ENCODE peak calls at places on chromosomes 4 and X, in ten cellular contexts. B, X, M, O, F, G, J, H, K and L are unnamed samples.

GRCh38 chr4:157128395-157128794 is 52.4 kb downstream of the GLRB start:
- DNase-seq in X (peak; percentile 12), K (no peak), F (no peak), H (no peak), J (peak; percentile 16), B (no peak), G (peak; percentile 4), O (no peak), M (peak; percentile 15), L (no peak)

GRCh38 chr4:142656178-142656577 is 189.9 kb downstream of the INPP4B start:
- DNase-seq in O (peak; percentile 39), B (no peak), X (no peak), K (no peak), G (peak; percentile 54), M (peak; percentile 13), H (no peak), F (no peak), J (no peak), L (no peak)

GRCh38 chr4:86653237-86653865 is 59.2 kb downstream of the PTPN13 start:
- DNase-seq in F (no peak), O (no peak), J (no peak), X (no peak), B (no peak), M (peak; percentile 6), G (peak; percentile 72), H (peak; percentile 8), K (no peak), L (no peak)

GRCh38 chr4:158553364-158553763 is 31.7 kb downstream of the RXFP1 start:
- DNase-seq in G (no peak), X (no peak), B (no peak), K (no peak), H (no peak), J (no peak), O (no peak), M (no peak), F (no peak), L (no peak)

GRCh38 chr4:23322732-23323131 is 567.1 kb downstream of the PPARGC1A start:
- DNase-seq in O (no peak), X (no peak), K (no peak), H (no peak), J (no peak), G (no peak), F (no peak), B (no peak), M (no peak), L (no peak)

GRCh38 chr4:5708829-5709680 is 696 bp upstream of the EVC2 start:
- DNase-seq in X (no peak), H (no peak), K (no peak), G (peak; percentile 36), O (peak; percentile 50), F (no peak), M (no peak), J (no peak), B (no peak), L (no peak)

GRCh38 chr4:112813790-112814189 is 176.8 kb downstream of the LARP7 start:
- DNase-seq in J (no peak), G (no peak), M (no peak), B (no peak), F (no peak), K (no peak), X (no peak), H (no peak), O (no peak), L (no peak)

GRCh38 chr4:138898282-138898681 is 117.3 kb upstream of the NOCT start:
- DNase-seq in M (no peak), B (no peak), G (no peak), K (no peak), O (no peak), J (no peak), H (no peak), F (no peak), X (no peak), L (no peak)

GRCh38 chrX:119826399-119826959 is 26.3 kb downstream of the UPF3B start:
- DNase-seq in F (no peak), B (no peak), H (no peak), O (no peak), X (peak; percentile 23), K (no peak), M (no peak), J (no peak), G (peak; percentile 5), L (no peak)

GRCh38 chrX:71615954-71616353 is 2.4 kb downstream of the CXCR3 start:
- DNase-seq in X (no peak), K (no peak), F (no peak), O (no peak), M (no peak), H (no peak), G (no peak), J (no peak), B (no peak), L (no peak)

DNA sequence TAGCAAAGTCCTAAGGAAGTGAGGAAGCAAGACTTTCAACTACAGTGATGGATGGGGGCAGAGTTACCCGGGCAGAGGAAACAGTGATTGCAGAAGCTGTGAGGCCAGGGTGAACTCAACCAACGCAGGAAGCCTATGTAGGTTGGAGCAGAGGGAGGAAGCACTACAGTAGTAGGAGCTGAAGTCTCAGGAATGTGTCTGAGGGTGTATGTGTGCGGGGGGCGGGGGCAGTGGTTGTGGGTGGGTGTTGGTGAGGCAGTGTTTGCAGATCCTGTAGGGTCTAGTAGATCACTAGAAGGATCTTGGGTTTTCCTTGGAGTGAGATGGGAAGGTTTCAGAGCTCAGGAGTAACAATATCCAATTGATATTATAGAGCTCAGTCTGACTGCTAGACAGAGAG is 9.9 kb upstream of the MID1 start:
- DNase-seq in X (no peak), K (no peak), G (no peak), J (no peak), F (no peak), B (no peak), M (no peak), O (no peak), H (no peak), L (no peak)
- H3K27ac ChIP-seq in X (no peak overlapping the region), K (no peak overlapping the region), G (no peak overlapping the region), J (no peak overlapping the region), F (no peak overlapping the region), B (no peak overlapping the region), M (peak overlapping the region; percentile 94), O (no peak overlapping the region), H (no peak overlapping the region), L (no peak overlapping the region)

GRCh38 chrX:118742176-118742575 is 14.8 kb downstream of the IL13RA1 start:
- DNase-seq in X (no peak), M (no peak), G (peak; percentile 12), J (no peak), F (no peak), H (no peak), B (no peak), K (no peak), O (no peak), L (no peak)

GRCh38 chrX:118734909-118735308 is 7.5 kb downstream of the IL13RA1 start:
- DNase-seq in K (no peak), M (no peak), B (no peak), G (no peak), X (no peak), O (no peak), H (no peak), F (no peak), J (no peak), L (no peak)

GRCh38 chrX:118740276-118740889 is 13.0 kb downstream of the IL13RA1 start:
- DNase-seq in X (no peak), K (no peak), B (no peak), O (no peak), G (no peak), M (no peak), H (no peak), F (no peak), J (no peak), L (no peak)

GRCh38 chrX:118736394-118737010 is 9.1 kb downstream of the IL13RA1 start:
- DNase-seq in X (no peak), H (no peak), M (no peak), B (no peak), K (no peak), J (no peak), F (no peak), G (no peak), O (no peak), L (no peak)

DNA sequence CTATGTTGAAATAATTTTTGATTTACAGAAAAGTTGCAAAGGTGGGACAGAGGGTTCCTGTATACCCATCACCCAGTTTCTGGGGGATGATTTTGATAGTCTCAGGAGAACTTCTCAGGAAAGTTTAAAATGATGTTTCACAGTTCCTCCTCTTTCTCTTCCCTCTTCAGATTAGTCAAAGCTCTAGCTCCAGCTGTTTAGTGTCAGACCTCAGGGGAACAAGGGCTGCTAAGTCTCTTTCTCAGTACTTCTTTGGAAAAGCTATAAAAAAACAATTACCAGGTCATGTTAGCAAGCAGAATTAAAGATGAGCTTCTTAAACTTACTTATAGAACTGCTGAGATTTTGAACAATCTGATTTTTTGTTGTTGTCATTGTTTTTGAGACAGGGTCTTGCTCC is 12.2 kb downstream of the IL13RA1 start:
- DNase-seq in F (no peak), X (no peak), O (no peak), H (no peak), B (no peak), G (no peak), M (no peak), K (no peak), J (no peak), L (no peak)
- H3K27ac ChIP-seq in F (no peak overlapping the region), X (no peak overlapping the region), O (no peak overlapping the region), H (peak overlapping the region; percentile 48), B (no peak overlapping the region), G (no peak overlapping the region), M (no peak overlapping the region), K (no peak overlapping the region), J (no peak overlapping the region), L (peak overlapping the region; percentile 36)

DNA sequence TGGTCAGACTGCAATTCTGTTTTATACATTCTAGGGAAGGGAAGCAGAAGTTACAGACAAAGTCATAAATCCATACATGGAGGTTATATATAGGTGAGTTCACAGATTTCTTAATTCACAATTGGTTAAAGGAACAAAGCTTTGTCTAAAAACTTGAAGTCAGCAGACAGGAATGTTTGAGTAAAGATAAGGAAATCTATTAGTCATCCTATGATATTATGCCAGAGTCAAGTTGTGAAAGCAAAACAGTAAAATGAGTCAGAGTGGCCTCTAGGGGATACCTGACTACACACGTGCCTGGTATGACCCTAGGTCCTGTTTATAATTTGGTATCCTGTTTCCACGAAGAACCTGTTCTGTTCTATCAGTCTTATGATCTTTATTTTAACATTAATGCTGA is 31.5 kb downstream of the ACTRT1 start:
- DNase-seq in O (no peak), B (no peak), X (no peak), H (no peak), F (no peak), M (no peak), G (no peak), J (no peak), K (no peak), L (no peak)
- H3K27ac ChIP-seq in O (no peak overlapping the region), B (no peak overlapping the region), X (no peak overlapping the region), H (no peak overlapping the region), F (no peak overlapping the region), M (no peak overlapping the region), G (no peak overlapping the region), J (no peak overlapping the region), K (no peak overlapping the region), L (no peak overlapping the region)

DNA sequence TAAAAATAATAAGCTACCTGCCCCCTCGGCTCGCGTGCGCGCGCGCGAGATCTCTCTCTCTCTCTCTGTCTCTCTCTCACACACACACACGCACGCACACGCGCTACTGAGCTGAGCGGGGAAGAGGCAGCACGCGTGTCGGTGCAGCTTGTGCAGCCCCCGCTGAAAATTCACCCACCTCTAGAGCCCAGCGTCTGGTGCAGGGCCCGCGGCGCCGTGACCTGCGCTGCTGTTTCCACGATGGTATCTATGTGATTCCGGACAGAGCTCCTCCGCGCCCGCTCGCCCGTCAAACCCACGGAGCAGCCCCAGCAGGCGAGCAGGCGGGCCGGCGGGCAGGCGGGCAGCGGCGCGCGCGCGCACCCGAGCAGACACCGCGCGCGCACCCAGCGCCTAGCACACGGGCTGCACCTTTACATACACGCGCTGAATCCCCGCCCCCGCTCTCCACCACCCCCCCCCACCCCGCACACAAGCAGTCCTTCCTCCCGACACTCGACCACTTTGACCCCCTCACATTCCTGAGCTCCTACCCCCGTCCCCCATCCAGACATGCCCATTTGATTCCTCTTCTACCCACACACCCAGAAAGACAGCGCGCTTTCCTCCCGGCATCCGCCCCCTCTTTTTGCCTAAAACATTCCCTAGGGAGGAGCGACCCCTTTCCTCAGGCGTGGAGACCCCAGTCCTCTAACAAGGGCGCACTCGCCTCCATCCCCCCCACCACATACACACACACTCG is 1.0 kb downstream of the SLITRK4 start:
- DNase-seq in G (peak; percentile 43), F (no peak), H (no peak), B (no peak), M (no peak), X (no peak), K (no peak), J (peak; percentile 26), O (peak; percentile 58), L (no peak)
- H3K27ac ChIP-seq in G (peak overlapping the region; percentile 57), F (no peak overlapping the region), H (no peak overlapping the region), B (peak overlapping the region; percentile 71), M (no peak overlapping the region), X (no peak overlapping the region), K (no peak overlapping the region), J (peak overlapping the region; percentile 19), O (no peak overlapping the region), L (no peak overlapping the region)